ENCODE peak calls at places on chromosome X, in ten cellular contexts. F, Y, W, Z, D, Q, E, G, I and C are unnamed samples.

GRCh38 chrX:2497961-2498780 is 2.6 kb downstream of the DHRSX start:
- DNase-seq in Y (peak), Q (peak), W (no peak), G (no peak), Z (peak), I (peak), D (peak), F (no peak), E (no peak), C (no peak)

GRCh38 chrX:53479295-53479694 is 45.1 kb upstream of the HSD17B10 start:
- DNase-seq in E (no peak), I (no peak), W (no peak), F (no peak), Y (no peak), Q (no peak), D (no peak), G (no peak), Z (no peak), C (no peak)

GRCh38 chrX:24294619-24295018 is 19.2 kb downstream of the SUPT20HL2 start:
- DNase-seq in Z (no peak), E (no peak), W (no peak), Q (no peak), Y (no peak), I (peak), F (no peak), D (no peak), G (peak), C (peak)

GRCh38 chrX:130106071-130106470 is 4.2 kb downstream of the ELF4 start:
- DNase-seq in W (no peak), D (no peak), Y (no peak), F (no peak), Q (no peak), G (no peak), Z (no peak), E (no peak), I (no peak), C (no peak)

GRCh38 chrX:23953908-23954269 is 46.1 kb downstream of the CXorf58 start:
- DNase-seq in D (no peak), F (no peak), Q (no peak), W (no peak), G (peak), E (no peak), Y (no peak), Z (no peak), I (no peak), C (no peak)

GRCh38 chrX:110322603-110323002 is 4.7 kb upstream of the AMMECR1 start:
- DNase-seq in Q (no peak), F (no peak), G (no peak), W (peak), Y (peak), E (no peak), I (no peak), D (no peak), Z (no peak), C (no peak)

GRCh38 chrX:25726539-25726938 is 411.6 kb upstream of the MAGEB18 start:
- DNase-seq in W (no peak), Q (no peak), G (no peak), Y (no peak), E (no peak), D (no peak), I (no peak), F (no peak), Z (no peak), C (no peak)

GRCh38 chrX:24668111-24668510 is 21.0 kb upstream of the PCYT1B start:
- DNase-seq in W (no peak), E (no peak), F (no peak), Z (no peak), Q (no peak), Y (no peak), G (no peak), D (no peak), I (peak), C (no peak)

GRCh38 chrX:38117485-38117884 is 103.2 kb downstream of the SRPX start:
- DNase-seq in Z (no peak), W (peak), Y (no peak), F (no peak), G (no peak), Q (no peak), D (no peak), I (no peak), E (no peak), C (peak)

GRCh38 chrX:39966186-39966585 is 131.6 kb downstream of the BCOR start:
- DNase-seq in W (no peak), I (no peak), Z (no peak), D (no peak), Y (no peak), E (no peak), Q (no peak), F (no peak), G (no peak), C (peak)

GRCh38 chrX:2894885-2895292 is 34.2 kb downstream of the ARSD start:
- DNase-seq in I (peak), D (no peak), Z (peak), Q (no peak), Y (peak), G (no peak), W (no peak), E (no peak), F (no peak), C (no peak)

GRCh38 chrX:150310881-150311280 is 52.2 kb upstream of the MAMLD1 start:
- DNase-seq in G (no peak), I (no peak), Y (no peak), Z (no peak), F (no peak), E (no peak), Q (no peak), W (no peak), D (no peak), C (no peak)

GRCh38 chrX:131649741-131650140 is 105.9 kb downstream of the OR13H1 start:
- DNase-seq in E (no peak), D (no peak), W (no peak), Q (no peak), F (no peak), I (no peak), Y (no peak), G (no peak), Z (no peak), C (no peak)

GRCh38 chrX:65706041-65706828 is 38.8 kb downstream of the MSN start:
- DNase-seq in Y (peak), W (no peak), Z (peak), D (no peak), G (no peak), F (no peak), Q (peak), I (peak), E (peak), C (no peak)

GRCh38 chrX:39755152-39756032 is 342.4 kb downstream of the BCOR start:
- DNase-seq in Q (no peak), I (no peak), Z (peak), W (no peak), Y (peak), D (peak), F (no peak), E (peak), G (peak), C (no peak)

GRCh38 chrX:154734101-154734781 is 16.6 kb downstream of the GAB3 start:
- DNase-seq in Y (no peak), W (no peak), G (no peak), F (no peak), E (no peak), Q (peak), Z (no peak), D (peak), I (no peak), C (no peak)

GRCh38 chrX:51144828-51145442 is 187.7 kb upstream of the NUDT10 start:
- DNase-seq in G (peak), Z (peak), Y (peak), I (peak), D (peak), W (peak), E (no peak), Q (peak), F (peak), C (peak)